ENCODE peak calls at places on chromosome 9, in eight cellular contexts. One of them, this sample, is unnamed.

GRCh38 chr9:125393426-125393825 is 131.8 kb downstream of the GAPVD1 start:
- DNase-seq in substantia nigra: no peak
- DNase-seq in GM23248: peak; percentile 60
- DNase-seq in NCI-H2081: no peak
- DNase-seq in choroid plexus epithelial cell: peak; percentile 16
- DNase-seq in stimulated activated CD4-positive, alpha-beta T cell treated with anti-CD3 and anti-CD28 coated beads, Interleukin-1b, Interleukin-23, amount 100 ng/mL, for 4 hours: no peak
- DNase-seq in GM12892: no peak
- DNase-seq in sciatic nerve: no peak
- DNase-seq in this sample: no peak

GRCh38 chr9:100324594-100325200 is 28.0 kb downstream of the TEX10 start:
- DNase-seq in GM12892: no peak
- DNase-seq in NCI-H2081: no peak
- DNase-seq in GM23248: peak; percentile 74
- DNase-seq in substantia nigra: no peak
- DNase-seq in choroid plexus epithelial cell: peak; percentile 82
- DNase-seq in sciatic nerve: no peak
- DNase-seq in stimulated activated CD4-positive, alpha-beta T cell treated with anti-CD3 and anti-CD28 coated beads, Interleukin-1b, Interleukin-23, amount 100 ng/mL, for 4 hours: no peak
- DNase-seq in this sample: no peak

GRCh38 chr9:132168347-132168746 is 6.5 kb downstream of the NTNG2 start:
- DNase-seq in NCI-H2081: no peak
- DNase-seq in substantia nigra: peak; percentile 33
- DNase-seq in choroid plexus epithelial cell: peak; percentile 15
- DNase-seq in GM23248: no peak
- DNase-seq in stimulated activated CD4-positive, alpha-beta T cell treated with anti-CD3 and anti-CD28 coated beads, Interleukin-1b, Interleukin-23, amount 100 ng/mL, for 4 hours: no peak
- DNase-seq in GM12892: no peak
- DNase-seq in sciatic nerve: no peak
- DNase-seq in this sample: peak; percentile 52

GRCh38 chr9:130444565-130445221 is at the start of gene ASS1:
- DNase-seq in GM23248: peak; percentile 70
- DNase-seq in substantia nigra: no peak
- DNase-seq in NCI-H2081: peak; percentile 55
- DNase-seq in choroid plexus epithelial cell: peak; percentile 37
- DNase-seq in GM12892: no peak
- DNase-seq in sciatic nerve: no peak
- DNase-seq in stimulated activated CD4-positive, alpha-beta T cell treated with anti-CD3 and anti-CD28 coated beads, Interleukin-1b, Interleukin-23, amount 100 ng/mL, for 4 hours: peak; percentile 62
- DNase-seq in this sample: no peak

GRCh38 chr9:120109242-120109641 is 470.7 kb downstream of the CDK5RAP2 start:
- DNase-seq in substantia nigra: no peak
- DNase-seq in NCI-H2081: peak; percentile 42
- DNase-seq in sciatic nerve: no peak
- DNase-seq in GM12892: no peak
- DNase-seq in stimulated activated CD4-positive, alpha-beta T cell treated with anti-CD3 and anti-CD28 coated beads, Interleukin-1b, Interleukin-23, amount 100 ng/mL, for 4 hours: no peak
- DNase-seq in GM23248: peak; percentile 24
- DNase-seq in choroid plexus epithelial cell: no peak
- DNase-seq in this sample: no peak

GRCh38 chr9:128688501-128689292 is at the start of gene SET:
- DNase-seq in substantia nigra: peak; percentile 78
- DNase-seq in choroid plexus epithelial cell: peak; percentile 92
- DNase-seq in NCI-H2081: peak; percentile 95
- DNase-seq in sciatic nerve: peak; percentile 96
- DNase-seq in GM12892: peak; percentile 96
- DNase-seq in stimulated activated CD4-positive, alpha-beta T cell treated with anti-CD3 and anti-CD28 coated beads, Interleukin-1b, Interleukin-23, amount 100 ng/mL, for 4 hours: peak; percentile 97
- DNase-seq in GM23248: peak; percentile 97
- DNase-seq in this sample: peak; percentile 87

GRCh38 chr9:137441289-137441934 is at the start of gene ENTPD8:
- DNase-seq in substantia nigra: no peak
- DNase-seq in stimulated activated CD4-positive, alpha-beta T cell treated with anti-CD3 and anti-CD28 coated beads, Interleukin-1b, Interleukin-23, amount 100 ng/mL, for 4 hours: no peak
- DNase-seq in GM12892: no peak
- DNase-seq in choroid plexus epithelial cell: no peak
- DNase-seq in NCI-H2081: peak; percentile 72
- DNase-seq in GM23248: peak; percentile 28
- DNase-seq in sciatic nerve: no peak
- DNase-seq in this sample: no peak

GRCh38 chr9:129352157-129352870 is 174.3 kb upstream of the IER5L start:
- DNase-seq in GM23248: no peak
- DNase-seq in GM12892: no peak
- DNase-seq in NCI-H2081: no peak
- DNase-seq in choroid plexus epithelial cell: peak; percentile 50
- DNase-seq in stimulated activated CD4-positive, alpha-beta T cell treated with anti-CD3 and anti-CD28 coated beads, Interleukin-1b, Interleukin-23, amount 100 ng/mL, for 4 hours: no peak
- DNase-seq in substantia nigra: no peak
- DNase-seq in sciatic nerve: peak; percentile 84
- DNase-seq in this sample: no peak

GRCh38 chr9:28270156-28270555 is 696.9 kb upstream of the C9orf72 start:
- DNase-seq in stimulated activated CD4-positive, alpha-beta T cell treated with anti-CD3 and anti-CD28 coated beads, Interleukin-1b, Interleukin-23, amount 100 ng/mL, for 4 hours: no peak
- DNase-seq in NCI-H2081: no peak
- DNase-seq in sciatic nerve: no peak
- DNase-seq in GM23248: no peak
- DNase-seq in choroid plexus epithelial cell: peak; percentile 1
- DNase-seq in GM12892: no peak
- DNase-seq in substantia nigra: no peak
- DNase-seq in this sample: no peak

GRCh38 chr9:116204252-116204882 is 50.8 kb downstream of the PAPPA start:
- DNase-seq in GM12892: no peak
- DNase-seq in choroid plexus epithelial cell: no peak
- DNase-seq in NCI-H2081: no peak
- DNase-seq in substantia nigra: no peak
- DNase-seq in stimulated activated CD4-positive, alpha-beta T cell treated with anti-CD3 and anti-CD28 coated beads, Interleukin-1b, Interleukin-23, amount 100 ng/mL, for 4 hours: no peak
- DNase-seq in sciatic nerve: no peak
- DNase-seq in GM23248: no peak
- DNase-seq in this sample: no peak

GRCh38 chr9:134591573-134591981 is 50.0 kb upstream of the COL5A1 start:
- DNase-seq in choroid plexus epithelial cell: peak; percentile 58
- DNase-seq in substantia nigra: no peak
- DNase-seq in GM12892: no peak
- DNase-seq in stimulated activated CD4-positive, alpha-beta T cell treated with anti-CD3 and anti-CD28 coated beads, Interleukin-1b, Interleukin-23, amount 100 ng/mL, for 4 hours: no peak
- DNase-seq in sciatic nerve: no peak
- DNase-seq in NCI-H2081: no peak
- DNase-seq in GM23248: peak; percentile 88
- DNase-seq in this sample: no peak

This sample was measured in caudate nucleus.